ENCODE peak calls at places on chromosomes 2 and 18, in ten cellular contexts. One of them, this sample, is unnamed.

GRCh38 chr2:227472265-227473018 is 486 bp downstream of the AGFG1 start:
- DNase-seq in IMR-90: no peak
- DNase-seq in adipocyte: peak; percentile 70
- DNase-seq in H9: peak; percentile 48
- DNase-seq in left lung: peak; percentile 89
- DNase-seq in pancreas: no peak
- DNase-seq in mucosa of descending colon: peak; percentile 51
- DNase-seq in body of pancreas: peak; percentile 34
- DNase-seq in OCI-LY7: peak; percentile 61
- DNase-seq in HCT116: no peak
- DNase-seq in this sample: peak; percentile 3

GRCh38 chr2:40455661-40456060 is 3.8 kb upstream of the SLC8A1 start:
- DNase-seq in IMR-90: peak; percentile 32
- DNase-seq in adipocyte: no peak
- DNase-seq in H9: no peak
- DNase-seq in left lung: peak; percentile 53
- DNase-seq in pancreas: no peak
- DNase-seq in mucosa of descending colon: peak; percentile 9
- DNase-seq in body of pancreas: no peak
- DNase-seq in OCI-LY7: no peak
- DNase-seq in HCT116: no peak
- DNase-seq in this sample: no peak

GRCh38 chr18:41703744-41704530 is 251.1 kb upstream of the PIK3C3 start:
- DNase-seq in IMR-90: peak; percentile 3
- DNase-seq in adipocyte: peak; percentile 50
- DNase-seq in H9: no peak
- DNase-seq in left lung: no peak
- DNase-seq in pancreas: no peak
- DNase-seq in mucosa of descending colon: no peak
- DNase-seq in body of pancreas: no peak
- DNase-seq in OCI-LY7: no peak
- DNase-seq in HCT116: no peak
- DNase-seq in this sample: no peak

GRCh38 chr2:73134471-73134870 is 21.7 kb upstream of the RAB11FIP5 start:
- DNase-seq in IMR-90: peak; percentile 16
- DNase-seq in adipocyte: no peak
- DNase-seq in H9: no peak
- DNase-seq in left lung: no peak
- DNase-seq in pancreas: no peak
- DNase-seq in mucosa of descending colon: no peak
- DNase-seq in body of pancreas: no peak
- DNase-seq in OCI-LY7: no peak
- DNase-seq in HCT116: no peak
- DNase-seq in this sample: no peak

GRCh38 chr18:34694611-34695165 is 15.4 kb upstream of the DTNA start:
- DNase-seq in IMR-90: peak; percentile 13
- DNase-seq in adipocyte: no peak
- DNase-seq in H9: no peak
- DNase-seq in left lung: no peak
- DNase-seq in pancreas: no peak
- DNase-seq in mucosa of descending colon: no peak
- DNase-seq in body of pancreas: no peak
- DNase-seq in OCI-LY7: no peak
- DNase-seq in HCT116: no peak
- DNase-seq in this sample: no peak

GRCh38 chr2:172846551-172846950 is 110.9 kb downstream of the RAPGEF4 start:
- DNase-seq in IMR-90: no peak
- DNase-seq in adipocyte: no peak
- DNase-seq in H9: no peak
- DNase-seq in left lung: no peak
- DNase-seq in pancreas: no peak
- DNase-seq in mucosa of descending colon: no peak
- DNase-seq in body of pancreas: no peak
- DNase-seq in OCI-LY7: no peak
- DNase-seq in HCT116: no peak
- DNase-seq in this sample: no peak

GRCh38 chr2:9138507-9139085 is 68.0 kb upstream of the ASAP2 start:
- DNase-seq in IMR-90: no peak
- DNase-seq in adipocyte: no peak
- DNase-seq in H9: peak; percentile 82
- DNase-seq in left lung: no peak
- DNase-seq in pancreas: no peak
- DNase-seq in mucosa of descending colon: peak; percentile 46
- DNase-seq in body of pancreas: no peak
- DNase-seq in OCI-LY7: peak; percentile 48
- DNase-seq in HCT116: no peak
- DNase-seq in this sample: no peak

GRCh38 chr2:13676269-13676668 is 956.2 kb upstream of the LRATD1 start:
- DNase-seq in IMR-90: peak; percentile 61
- DNase-seq in adipocyte: peak; percentile 78
- DNase-seq in H9: no peak
- DNase-seq in left lung: no peak
- DNase-seq in pancreas: no peak
- DNase-seq in mucosa of descending colon: no peak
- DNase-seq in body of pancreas: no peak
- DNase-seq in OCI-LY7: no peak
- DNase-seq in HCT116: no peak
- DNase-seq in this sample: no peak

GRCh38 chr2:64819371-64819770 is 165.7 kb upstream of the SERTAD2 start:
- DNase-seq in IMR-90: no peak
- DNase-seq in adipocyte: no peak
- DNase-seq in H9: no peak
- DNase-seq in left lung: no peak
- DNase-seq in pancreas: no peak
- DNase-seq in mucosa of descending colon: no peak
- DNase-seq in body of pancreas: no peak
- DNase-seq in OCI-LY7: no peak
- DNase-seq in HCT116: no peak
- DNase-seq in this sample: no peak

GRCh38 chr2:236848467-236848866 is 237.2 kb upstream of the COPS8 start:
- DNase-seq in IMR-90: no peak
- DNase-seq in adipocyte: no peak
- DNase-seq in H9: no peak
- DNase-seq in left lung: no peak
- DNase-seq in pancreas: no peak
- DNase-seq in mucosa of descending colon: no peak
- DNase-seq in body of pancreas: no peak
- DNase-seq in OCI-LY7: no peak
- DNase-seq in HCT116: no peak
- DNase-seq in this sample: no peak

GRCh38 chr2:85753525-85754312 is at the start of gene ATOH8:
- DNase-seq in IMR-90: peak; percentile 67
- DNase-seq in adipocyte: peak; percentile 83
- DNase-seq in H9: peak; percentile 68
- DNase-seq in left lung: peak; percentile 95
- DNase-seq in pancreas: no peak
- DNase-seq in mucosa of descending colon: peak; percentile 76
- DNase-seq in body of pancreas: peak; percentile 60
- DNase-seq in OCI-LY7: peak; percentile 34
- DNase-seq in HCT116: no peak
- DNase-seq in this sample: no peak

GRCh38 chr2:36453652-36454051 is 98.1 kb downstream of the CRIM1 start:
- DNase-seq in IMR-90: peak; percentile 39
- DNase-seq in adipocyte: no peak
- DNase-seq in H9: no peak
- DNase-seq in left lung: no peak
- DNase-seq in pancreas: no peak
- DNase-seq in mucosa of descending colon: no peak
- DNase-seq in body of pancreas: no peak
- DNase-seq in OCI-LY7: no peak
- DNase-seq in HCT116: no peak
- DNase-seq in this sample: no peak
- H3K4me1 ChIP-seq in IMR-90: peaks cover 52% of the 10 kb centered on the region
- H3K4me1 ChIP-seq in adipocyte: peaks cover 79% of the 10 kb centered on the region
- H3K4me1 ChIP-seq in H9: peaks cover 17% of the 10 kb centered on the region
- H3K4me1 ChIP-seq in left lung: peaks cover 13% of the 10 kb centered on the region
- H3K4me1 ChIP-seq in pancreas: peaks cover 3% of the 10 kb centered on the region
- H3K4me1 ChIP-seq in mucosa of descending colon: peaks cover 10% of the 10 kb centered on the region
- H3K4me1 ChIP-seq in body of pancreas: peaks cover 5% of the 10 kb centered on the region
- H3K4me1 ChIP-seq in OCI-LY7: no peaks in the 10 kb centered on the region
- H3K4me1 ChIP-seq in HCT116: no peaks in the 10 kb centered on the region
- H3K4me1 ChIP-seq in this sample: peaks cover 87% of the 10 kb centered on the region

GRCh38 chr2:26974352-26974751 is 3.9 kb downstream of the MAPRE3 start:
- DNase-seq in IMR-90: no peak
- DNase-seq in adipocyte: no peak
- DNase-seq in H9: no peak
- DNase-seq in left lung: no peak
- DNase-seq in pancreas: no peak
- DNase-seq in mucosa of descending colon: no peak
- DNase-seq in body of pancreas: no peak
- DNase-seq in OCI-LY7: no peak
- DNase-seq in HCT116: no peak
- DNase-seq in this sample: no peak
- H3K4me1 ChIP-seq in IMR-90: peaks cover 6% of the 10 kb centered on the region
- H3K4me1 ChIP-seq in adipocyte: peaks cover 41% of the 10 kb centered on the region
- H3K4me1 ChIP-seq in H9: peaks cover 7% of the 10 kb centered on the region
- H3K4me1 ChIP-seq in left lung: no peaks in the 10 kb centered on the region
- H3K4me1 ChIP-seq in pancreas: peaks cover 26% of the 10 kb centered on the region
- H3K4me1 ChIP-seq in mucosa of descending colon: peaks cover 20% of the 10 kb centered on the region
- H3K4me1 ChIP-seq in body of pancreas: peaks cover 35% of the 10 kb centered on the region
- H3K4me1 ChIP-seq in OCI-LY7: no peaks in the 10 kb centered on the region
- H3K4me1 ChIP-seq in HCT116: peaks cover 4% of the 10 kb centered on the region
- H3K4me1 ChIP-seq in this sample: peaks cover 17% of the 10 kb centered on the region

DNA sequence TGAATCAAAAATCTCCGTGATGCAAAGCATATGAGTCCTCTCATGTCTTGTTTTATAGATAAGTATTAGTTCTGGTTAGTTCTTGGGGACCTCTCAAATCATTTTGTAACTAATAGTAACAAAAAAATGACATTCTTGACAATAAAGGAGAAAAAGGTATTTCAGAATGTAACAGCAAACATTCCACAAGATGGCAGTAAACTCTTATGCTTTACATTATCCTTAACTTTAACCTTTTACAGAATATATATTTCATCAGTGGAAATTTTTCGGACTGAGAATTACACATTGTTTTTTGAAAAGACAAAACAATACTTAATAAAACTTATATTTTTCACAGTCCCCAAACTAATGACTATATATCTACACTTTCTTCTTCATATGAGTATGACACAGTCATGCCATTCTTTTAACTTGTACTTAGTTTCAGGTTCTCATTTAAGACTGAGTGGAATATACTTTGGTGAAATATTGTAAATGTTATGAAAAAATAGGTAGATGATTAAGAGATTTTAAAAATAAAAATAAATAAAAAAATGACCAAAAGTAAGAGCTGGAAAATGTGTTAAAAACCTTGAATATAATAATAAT is 142.9 kb upstream of the NXPH2 start:
- DNase-seq in IMR-90: no peak
- DNase-seq in adipocyte: peak; percentile 78
- DNase-seq in H9: no peak
- DNase-seq in left lung: no peak
- DNase-seq in pancreas: no peak
- DNase-seq in mucosa of descending colon: no peak
- DNase-seq in body of pancreas: no peak
- DNase-seq in OCI-LY7: peak; percentile 5
- DNase-seq in HCT116: peak; percentile 22
- DNase-seq in this sample: no peak
- H3K4me1 ChIP-seq in IMR-90: no peaks in the 10 kb centered on the region
- H3K4me1 ChIP-seq in adipocyte: no peaks in the 10 kb centered on the region
- H3K4me1 ChIP-seq in H9: peaks cover 2% of the 10 kb centered on the region
- H3K4me1 ChIP-seq in left lung: no peaks in the 10 kb centered on the region
- H3K4me1 ChIP-seq in pancreas: no peaks in the 10 kb centered on the region
- H3K4me1 ChIP-seq in mucosa of descending colon: no peaks in the 10 kb centered on the region
- H3K4me1 ChIP-seq in body of pancreas: no peaks in the 10 kb centered on the region
- H3K4me1 ChIP-seq in OCI-LY7: no peaks in the 10 kb centered on the region
- H3K4me1 ChIP-seq in HCT116: no peaks in the 10 kb centered on the region
- H3K4me1 ChIP-seq in this sample: no peaks in the 10 kb centered on the region

DNA sequence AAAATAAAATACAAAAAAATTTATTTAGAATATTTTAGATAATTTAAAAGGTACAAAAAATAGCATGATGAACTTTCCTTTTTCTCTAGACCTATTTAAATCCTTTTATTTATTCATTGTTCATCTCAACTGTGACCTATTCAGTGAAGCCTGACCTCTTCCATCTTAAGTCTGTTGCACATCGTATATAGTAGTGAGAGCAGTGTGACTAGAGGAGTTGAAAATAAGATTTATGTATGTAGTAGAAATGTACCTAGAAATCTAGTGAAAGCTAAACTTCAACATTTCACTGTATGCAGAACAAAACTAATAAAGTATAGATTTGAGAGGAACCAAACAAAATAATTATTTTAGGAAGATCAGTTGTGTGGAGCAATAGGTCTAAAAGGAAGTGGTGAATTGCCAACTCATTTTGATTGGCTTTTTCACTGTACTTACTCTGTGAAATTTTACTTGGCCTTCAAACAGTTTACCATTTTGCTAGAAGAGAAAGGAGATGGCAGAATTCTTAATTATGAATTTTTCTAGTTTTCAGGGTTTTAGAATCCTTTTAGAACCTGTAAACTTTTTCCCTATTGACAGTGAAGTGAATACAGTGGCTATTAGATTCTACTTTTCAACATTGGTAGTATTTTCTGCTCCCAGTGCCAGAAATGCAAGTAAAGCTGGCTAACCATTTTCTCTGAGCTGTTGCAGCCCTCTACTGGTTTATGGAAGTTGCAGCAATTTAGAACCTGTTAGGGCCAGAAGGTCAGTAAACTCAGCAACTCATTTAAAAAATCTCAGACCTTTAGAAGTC is 11.1 kb downstream of the ANKRD12 start:
- DNase-seq in IMR-90: peak; percentile 81
- DNase-seq in adipocyte: peak; percentile 85
- DNase-seq in H9: peak; percentile 31
- DNase-seq in left lung: no peak
- DNase-seq in pancreas: peak; percentile 44
- DNase-seq in mucosa of descending colon: peak; percentile 58
- DNase-seq in body of pancreas: no peak
- DNase-seq in OCI-LY7: peak; percentile 80
- DNase-seq in HCT116: peak; percentile 48
- DNase-seq in this sample: no peak
- H3K4me1 ChIP-seq in IMR-90: peaks cover 7% of the 10 kb centered on the region
- H3K4me1 ChIP-seq in adipocyte: peaks cover 43% of the 10 kb centered on the region
- H3K4me1 ChIP-seq in H9: no peaks in the 10 kb centered on the region
- H3K4me1 ChIP-seq in left lung: peaks cover 13% of the 10 kb centered on the region
- H3K4me1 ChIP-seq in pancreas: peaks cover 45% of the 10 kb centered on the region
- H3K4me1 ChIP-seq in mucosa of descending colon: peaks cover 19% of the 10 kb centered on the region
- H3K4me1 ChIP-seq in body of pancreas: peaks cover 57% of the 10 kb centered on the region
- H3K4me1 ChIP-seq in OCI-LY7: peaks cover 53% of the 10 kb centered on the region
- H3K4me1 ChIP-seq in HCT116: no peaks in the 10 kb centered on the region
- H3K4me1 ChIP-seq in this sample: peaks cover 8% of the 10 kb centered on the region